ENCODE peak calls at places on chromosomes 4 and X, in four cellular contexts. I, Z, R and F are unnamed samples.

GRCh38 chrX:93985621-93986020 is 311.6 kb downstream of the FAM133A start:
- DNase-seq in I (peak), Z (no peak), R (no peak), F (no peak)

GRCh38 chr4:24736066-24736465 is 59.3 kb upstream of the SOD3 start:
- DNase-seq in Z (no peak), R (no peak), I (peak), F (peak)

GRCh38 chrX:71315917-71316316 is 14.4 kb downstream of the ITGB1BP2 start:
- DNase-seq in R (no peak), Z (no peak), I (no peak), F (peak)

GRCh38 chrX:34598360-34598759 is 58.7 kb downstream of the TMEM47 start:
- DNase-seq in I (no peak), Z (no peak), R (no peak), F (no peak)

GRCh38 chr4:2671267-2671895 is 84.8 kb downstream of the TNIP2 start:
- DNase-seq in I (no peak), Z (no peak), R (no peak), F (no peak)

GRCh38 chr4:7610062-7610670 is 175.4 kb upstream of the PSAPL1 start:
- DNase-seq in I (no peak), Z (no peak), R (no peak), F (no peak)

GRCh38 chr4:7761720-7762119 is 177.9 kb downstream of the AFAP1 start:
- DNase-seq in R (peak), Z (peak), I (peak), F (peak)

GRCh38 chr4:46992338-46992737 is 1.0 kb downstream of the GABRA4 start:
- DNase-seq in I (no peak), Z (no peak), R (no peak), F (no peak)

GRCh38 chrX:53717205-53717604 is 30.7 kb upstream of the HUWE1 start:
- DNase-seq in Z (no peak), R (no peak), I (no peak), F (no peak)

GRCh38 chr4:185711764-185712163 is 100.2 kb downstream of the SORBS2 start:
- DNase-seq in I (peak), Z (no peak), R (no peak), F (peak)

GRCh38 chrX:50711907-50712306 is 102.1 kb downstream of the SHROOM4 start:
- DNase-seq in I (no peak), R (no peak), Z (no peak), F (no peak)

GRCh38 chr4:47692691-47693090 is 145.2 kb downstream of the CORIN start:
- DNase-seq in Z (no peak), R (no peak), I (no peak), F (no peak)

GRCh38 chr4:155805016-155805415 is 46.2 kb downstream of the GUCY1B1 start:
- DNase-seq in I (peak), R (no peak), Z (no peak), F (peak)

GRCh38 chr4:75723117-75723801 is 1.1 kb upstream of the USO1 start:
- DNase-seq in R (peak), I (peak), Z (no peak), F (peak)

GRCh38 chrX:134682081-134682480 is 23.8 kb upstream of the PLAC1 start:
- DNase-seq in Z (no peak), R (no peak), I (no peak), F (no peak)

GRCh38 chr4:48262926-48263325 is 6.7 kb downstream of the TEC start:
- DNase-seq in R (no peak), Z (no peak), I (no peak), F (no peak)

GRCh38 chr4:151031831-151032605 is 16.9 kb upstream of the LRBA start:
- DNase-seq in I (peak), R (no peak), Z (no peak), F (peak)

GRCh38 chrX:119118780-119119395 is 8.7 kb downstream of the KIAA1210 start:
- DNase-seq in I (peak), R (peak), Z (peak), F (peak)

GRCh38 chr4:158172558-158173258 is at the start of gene GASK1B:
- DNase-seq in Z (no peak), I (peak), R (peak), F (peak)

GRCh38 chr4:174714393-174715211 is 114.4 kb downstream of the GLRA3 start:
- DNase-seq in Z (no peak), R (peak), I (peak), F (peak)

GRCh38 chr4:44160776-44161377 is 287.7 kb downstream of the KCTD8 start:
- DNase-seq in R (no peak), I (peak), Z (no peak), F (no peak)

GRCh38 chrX:2500681-2501151 is at the start of the genes DHRSX and ZBED1:
- DNase-seq in R (no peak), Z (peak), I (peak), F (peak)

GRCh38 chr4:3413217-3413671 is 28.5 kb upstream of the HGFAC start:
- DNase-seq in R (no peak), I (no peak), Z (peak), F (no peak)

GRCh38 chr4:180947421-180947820 is 1295.8 kb upstream of the TENM3 start:
- DNase-seq in I (peak), R (no peak), Z (no peak), F (peak)

GRCh38 chrX:24988314-24988713 is 27.5 kb downstream of the ARX start:
- DNase-seq in Z (no peak), R (no peak), I (no peak), F (no peak)

GRCh38 chr4:98747659-98748091 is 89.3 kb upstream of the TSPAN5 start:
- DNase-seq in Z (no peak), I (no peak), R (no peak), F (no peak)

GRCh38 chr4:98744372-98745150 is 86.2 kb upstream of the TSPAN5 start:
- DNase-seq in I (peak), Z (no peak), R (no peak), F (peak)

GRCh38 chr4:98746936-98747658 is 88.7 kb upstream of the TSPAN5 start:
- DNase-seq in I (no peak), R (no peak), Z (no peak), F (peak)

GRCh38 chr4:98746530-98746929 is 88.1 kb upstream of the TSPAN5 start:
- DNase-seq in Z (no peak), R (no peak), I (peak), F (peak)

DNA sequence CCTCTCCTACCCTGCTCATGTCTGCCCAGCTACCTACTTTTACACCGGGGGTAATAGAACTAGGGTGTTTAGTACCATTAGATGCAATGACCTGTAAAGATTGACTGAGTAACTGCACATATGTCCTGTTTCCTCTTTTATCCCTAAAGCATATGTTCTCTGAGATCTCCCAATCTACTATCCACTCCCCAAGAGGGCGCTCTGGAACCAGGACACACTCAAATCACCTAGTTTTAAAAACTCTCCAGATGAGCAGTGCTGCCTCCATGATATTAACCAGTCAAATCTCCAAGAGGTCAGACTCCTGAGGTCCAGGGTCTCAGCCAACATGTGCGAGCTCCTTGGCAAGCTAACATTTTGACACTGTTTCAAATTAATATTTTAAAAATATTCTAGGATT is 87.0 kb upstream of the TSPAN5 start:
- DNase-seq in R (no peak), I (peak), Z (no peak), F (peak)
- TF ChIP-seq CTCF in R (no peak), I (peak), Z (no peak), F (peak)

DNA sequence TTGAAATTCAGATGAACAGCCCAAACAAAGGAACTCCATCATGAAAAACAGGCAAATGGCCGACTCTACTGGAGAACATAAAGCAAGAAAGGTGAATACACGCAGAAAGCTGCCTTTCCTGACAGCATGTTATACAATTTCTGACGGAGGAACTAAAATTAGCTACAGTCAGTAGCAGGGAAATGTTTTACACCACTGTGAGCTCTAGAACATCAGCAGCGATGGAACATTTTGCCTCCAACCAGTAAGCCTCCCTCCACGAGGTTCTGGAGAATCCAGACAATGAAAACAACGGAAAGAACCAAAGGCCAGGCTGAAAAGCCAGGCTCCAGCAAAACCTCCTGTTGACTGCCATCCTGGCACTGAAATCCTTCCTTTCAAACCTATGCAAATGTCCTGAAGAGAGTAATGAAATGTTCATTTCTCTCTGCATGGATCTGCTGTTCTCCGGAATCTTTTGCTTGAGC is 78.9 kb downstream of the IRF2 start:
- DNase-seq in R (no peak), Z (no peak), I (no peak), F (no peak)
- H3K4me3 ChIP-seq in R (no peak), Z (no peak), I (no peak), F (no peak)

DNA sequence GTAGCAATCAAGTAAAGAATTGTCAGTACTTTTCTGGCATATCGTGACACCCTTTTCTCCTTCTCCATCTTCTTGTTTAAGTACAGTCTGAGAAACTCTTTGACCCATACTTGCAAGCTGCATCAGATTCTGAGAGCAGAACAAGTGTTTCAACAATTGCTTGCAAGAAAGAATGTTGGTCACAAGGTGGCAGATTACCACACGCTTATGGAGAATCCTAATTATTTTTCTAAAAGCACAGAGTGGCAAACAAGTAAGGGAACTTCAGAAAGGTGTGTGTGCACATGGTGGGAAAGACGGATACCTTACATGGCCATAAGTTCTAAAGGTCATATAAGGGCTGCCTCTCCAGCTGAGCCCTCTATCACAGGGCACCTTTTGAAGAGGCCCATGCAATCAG is 136.4 kb upstream of the FGF13 start:
- DNase-seq in R (no peak), I (peak), Z (no peak), F (peak)
- TF ChIP-seq CTCF in R (no peak), I (peak), Z (no peak), F (no peak)

GRCh38 chr4:101104264-101105052 is 242.9 kb downstream of the PPP3CA start:
- DNase-seq in R (no peak), Z (no peak), I (no peak), F (no peak)

GRCh38 chr4:101099001-101099400 is 248.3 kb downstream of the PPP3CA start:
- DNase-seq in R (no peak), Z (no peak), I (no peak), F (no peak)

GRCh38 chr4:101101072-101101471 is 246.3 kb downstream of the PPP3CA start:
- DNase-seq in Z (no peak), R (no peak), I (peak), F (no peak)

GRCh38 chr4:101102114-101102752 is 245.1 kb downstream of the PPP3CA start:
- DNase-seq in I (no peak), R (peak), Z (peak), F (peak)

GRCh38 chr4:101103381-101104142 is 243.8 kb downstream of the PPP3CA start:
- DNase-seq in Z (no peak), R (no peak), I (no peak), F (peak)
- H3K4me3 ChIP-seq in Z (no peak), R (no peak), I (no peak), F (no peak)

DNA sequence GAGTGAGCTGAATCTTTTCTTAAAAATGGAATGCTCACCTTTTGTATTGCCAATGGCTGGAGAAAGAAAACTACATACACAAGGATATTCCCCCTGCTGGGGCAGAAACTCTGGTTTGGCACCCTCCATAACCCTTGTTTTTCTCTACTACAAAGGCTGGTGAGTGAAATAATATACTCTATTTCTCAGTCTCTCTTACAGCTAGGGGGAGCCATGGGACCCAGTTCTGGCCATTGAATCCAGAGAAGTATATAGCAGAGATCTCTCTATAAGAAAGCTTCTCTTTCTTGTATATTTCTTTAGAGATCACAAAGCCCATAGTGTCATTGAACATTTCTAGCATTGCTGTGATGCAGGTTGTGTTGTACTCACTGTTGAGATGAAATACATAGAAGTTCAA is 49.8 kb downstream of the SMPX start:
- DNase-seq in I (no peak), R (no peak), Z (no peak), F (peak)
- TF ChIP-seq CTCF in I (no peak), R (no peak), Z (no peak), F (peak)

GRCh38 chr4:39978378-39978775 is 666 bp upstream of the PDS5A start:
- DNase-seq in R (no peak), Z (no peak), I (no peak), F (no peak)

GRCh38 chr4:39977489-39978377 is at the start of gene PDS5A:
- DNase-seq in R (peak), I (peak), Z (peak), F (peak)

GRCh38 chr4:39976141-39976944 is 1.4 kb downstream of the PDS5A start:
- DNase-seq in I (peak), Z (peak), R (peak), F (peak)

GRCh38 chr4:39976945-39977488 is 694 bp downstream of the PDS5A start:
- DNase-seq in R (peak), I (peak), Z (peak), F (peak)

GRCh38 chr4:39978904-39979303 is 1.2 kb upstream of the PDS5A start:
- DNase-seq in I (no peak), Z (no peak), R (no peak), F (no peak)
- H3K4me3 ChIP-seq in I (no peak), Z (no peak), R (no peak), F (no peak)

GRCh38 chr4:148044889-148045352 is 313.0 kb downstream of the ARHGAP10 start:
- DNase-seq in Z (no peak), R (no peak), I (no peak), F (no peak)
- TF ChIP-seq CTCF in Z (no peak), R (no peak), I (no peak), F (peak)